ENCODE peak calls at places on chromosomes 6 and 20, in eight cellular contexts. One of them, this sample, is unnamed.

GRCh38 chr20:31663838-31664695 is 26.4 kb downstream of the COX4I2 start:
- DNase-seq in NCI-H2171 treated with DMSO at 0.1 percent for 48 hours: peak; percentile 27
- DNase-seq in M059J: no peak
- DNase-seq in GM04504: no peak
- DNase-seq in aorta: no peak
- DNase-seq in tibial artery: no peak
- DNase-seq in activated CD8-positive, alpha-beta memory T cell treated with anti-CD3 and anti-CD28 coated beads for 24 hours: no peak
- DNase-seq in lung: peak; percentile 41
- DNase-seq in this sample: no peak

GRCh38 chr6:22349051-22349450 is 52.2 kb upstream of the PRL start:
- DNase-seq in aorta: no peak
- DNase-seq in activated CD8-positive, alpha-beta memory T cell treated with anti-CD3 and anti-CD28 coated beads for 24 hours: no peak
- DNase-seq in tibial artery: no peak
- DNase-seq in GM04504: no peak
- DNase-seq in lung: no peak
- DNase-seq in M059J: no peak
- DNase-seq in NCI-H2171 treated with DMSO at 0.1 percent for 48 hours: no peak
- DNase-seq in this sample: no peak

GRCh38 chr20:39103732-39104131 is 141.6 kb downstream of the DHX35 start:
- DNase-seq in aorta: no peak
- DNase-seq in activated CD8-positive, alpha-beta memory T cell treated with anti-CD3 and anti-CD28 coated beads for 24 hours: no peak
- DNase-seq in NCI-H2171 treated with DMSO at 0.1 percent for 48 hours: no peak
- DNase-seq in GM04504: no peak
- DNase-seq in M059J: peak; percentile 29
- DNase-seq in lung: no peak
- DNase-seq in tibial artery: no peak
- DNase-seq in this sample: no peak

GRCh38 chr6:37580164-37580955 is 80.7 kb upstream of the CCDC167 start:
- DNase-seq in lung: no peak
- DNase-seq in M059J: peak; percentile 49
- DNase-seq in aorta: no peak
- DNase-seq in activated CD8-positive, alpha-beta memory T cell treated with anti-CD3 and anti-CD28 coated beads for 24 hours: no peak
- DNase-seq in NCI-H2171 treated with DMSO at 0.1 percent for 48 hours: no peak
- DNase-seq in tibial artery: no peak
- DNase-seq in GM04504: no peak
- DNase-seq in this sample: no peak

GRCh38 chr6:1614767-1615650 is 5.3 kb downstream of the FOXC1 start:
- DNase-seq in activated CD8-positive, alpha-beta memory T cell treated with anti-CD3 and anti-CD28 coated beads for 24 hours: no peak
- DNase-seq in lung: no peak
- DNase-seq in GM04504: no peak
- DNase-seq in M059J: no peak
- DNase-seq in tibial artery: peak; percentile 71
- DNase-seq in aorta: peak; percentile 74
- DNase-seq in NCI-H2171 treated with DMSO at 0.1 percent for 48 hours: no peak
- DNase-seq in this sample: no peak

GRCh38 chr6:46221221-46221793 is 50.5 kb upstream of the ENPP5 start:
- DNase-seq in NCI-H2171 treated with DMSO at 0.1 percent for 48 hours: peak; percentile 48
- DNase-seq in GM04504: no peak
- DNase-seq in M059J: peak; percentile 39
- DNase-seq in lung: no peak
- DNase-seq in aorta: no peak
- DNase-seq in tibial artery: no peak
- DNase-seq in activated CD8-positive, alpha-beta memory T cell treated with anti-CD3 and anti-CD28 coated beads for 24 hours: no peak
- DNase-seq in this sample: no peak

GRCh38 chr6:2765896-2766766 is 938 bp downstream of the WRNIP1 start:
- DNase-seq in GM04504: no peak
- DNase-seq in NCI-H2171 treated with DMSO at 0.1 percent for 48 hours: peak; percentile 56
- DNase-seq in lung: peak; percentile 41
- DNase-seq in activated CD8-positive, alpha-beta memory T cell treated with anti-CD3 and anti-CD28 coated beads for 24 hours: no peak
- DNase-seq in tibial artery: peak; percentile 76
- DNase-seq in M059J: peak; percentile 62
- DNase-seq in aorta: peak; percentile 69
- DNase-seq in this sample: peak; percentile 26

GRCh38 chr6:73308712-73309533 is 45.2 kb downstream of the DPPA5 start:
- DNase-seq in lung: no peak
- DNase-seq in aorta: no peak
- DNase-seq in NCI-H2171 treated with DMSO at 0.1 percent for 48 hours: no peak
- DNase-seq in GM04504: no peak
- DNase-seq in M059J: peak; percentile 52
- DNase-seq in activated CD8-positive, alpha-beta memory T cell treated with anti-CD3 and anti-CD28 coated beads for 24 hours: no peak
- DNase-seq in tibial artery: no peak
- DNase-seq in this sample: no peak

GRCh38 chr6:26532699-26533523 is 5.3 kb upstream of the HMGN4 start:
- DNase-seq in tibial artery: peak; percentile 93
- DNase-seq in GM04504: peak; percentile 83
- DNase-seq in NCI-H2171 treated with DMSO at 0.1 percent for 48 hours: peak; percentile 86
- DNase-seq in M059J: peak; percentile 96
- DNase-seq in lung: peak; percentile 91
- DNase-seq in activated CD8-positive, alpha-beta memory T cell treated with anti-CD3 and anti-CD28 coated beads for 24 hours: peak; percentile 100
- DNase-seq in aorta: peak; percentile 92
- DNase-seq in this sample: peak; percentile 92

GRCh38 chr6:34200340-34200971 is 36.2 kb upstream of the HMGA1 start:
- DNase-seq in activated CD8-positive, alpha-beta memory T cell treated with anti-CD3 and anti-CD28 coated beads for 24 hours: no peak
- DNase-seq in tibial artery: no peak
- DNase-seq in M059J: peak; percentile 25
- DNase-seq in GM04504: no peak
- DNase-seq in NCI-H2171 treated with DMSO at 0.1 percent for 48 hours: no peak
- DNase-seq in lung: no peak
- DNase-seq in aorta: no peak
- DNase-seq in this sample: no peak

GRCh38 chr20:57795347-57795697 is 85.5 kb upstream of the PMEPA1 start:
- DNase-seq in activated CD8-positive, alpha-beta memory T cell treated with anti-CD3 and anti-CD28 coated beads for 24 hours: no peak
- DNase-seq in aorta: no peak
- DNase-seq in M059J: peak; percentile 96
- DNase-seq in tibial artery: no peak
- DNase-seq in GM04504: peak; percentile 3
- DNase-seq in lung: no peak
- DNase-seq in NCI-H2171 treated with DMSO at 0.1 percent for 48 hours: no peak
- DNase-seq in this sample: no peak

GRCh38 chr6:20978176-20978614 is 443.9 kb downstream of the CDKAL1 start:
- DNase-seq in NCI-H2171 treated with DMSO at 0.1 percent for 48 hours: peak; percentile 31
- DNase-seq in tibial artery: no peak
- DNase-seq in aorta: no peak
- DNase-seq in M059J: no peak
- DNase-seq in activated CD8-positive, alpha-beta memory T cell treated with anti-CD3 and anti-CD28 coated beads for 24 hours: no peak
- DNase-seq in lung: no peak
- DNase-seq in GM04504: peak; percentile 66
- DNase-seq in this sample: no peak

GRCh38 chr6:17703256-17703694 is 3.5 kb downstream of the NUP153 start:
- DNase-seq in tibial artery: no peak
- DNase-seq in aorta: no peak
- DNase-seq in NCI-H2171 treated with DMSO at 0.1 percent for 48 hours: no peak
- DNase-seq in lung: no peak
- DNase-seq in activated CD8-positive, alpha-beta memory T cell treated with anti-CD3 and anti-CD28 coated beads for 24 hours: no peak
- DNase-seq in GM04504: peak; percentile 83
- DNase-seq in M059J: peak; percentile 97
- DNase-seq in this sample: peak; percentile 35

GRCh38 chr20:25040438-25040831 is 17.5 kb downstream of the ACSS1 start:
- DNase-seq in activated CD8-positive, alpha-beta memory T cell treated with anti-CD3 and anti-CD28 coated beads for 24 hours: no peak
- DNase-seq in NCI-H2171 treated with DMSO at 0.1 percent for 48 hours: no peak
- DNase-seq in aorta: peak; percentile 68
- DNase-seq in tibial artery: peak; percentile 83
- DNase-seq in lung: peak; percentile 71
- DNase-seq in M059J: peak; percentile 45
- DNase-seq in GM04504: no peak
- DNase-seq in this sample: peak; percentile 59

GRCh38 chr6:11358904-11359840 is 126.7 kb upstream of the NEDD9 start:
- DNase-seq in aorta: no peak
- DNase-seq in M059J: peak; percentile 30
- DNase-seq in GM04504: no peak
- DNase-seq in tibial artery: no peak
- DNase-seq in NCI-H2171 treated with DMSO at 0.1 percent for 48 hours: no peak
- DNase-seq in lung: no peak
- DNase-seq in activated CD8-positive, alpha-beta memory T cell treated with anti-CD3 and anti-CD28 coated beads for 24 hours: no peak
- DNase-seq in this sample: peak; percentile 36

GRCh38 chr6:114747995-114748625 is 405.3 kb upstream of the HS3ST5 start:
- DNase-seq in NCI-H2171 treated with DMSO at 0.1 percent for 48 hours: peak; percentile 49
- DNase-seq in M059J: peak; percentile 37
- DNase-seq in aorta: no peak
- DNase-seq in tibial artery: no peak
- DNase-seq in GM04504: peak; percentile 15
- DNase-seq in lung: peak; percentile 33
- DNase-seq in activated CD8-positive, alpha-beta memory T cell treated with anti-CD3 and anti-CD28 coated beads for 24 hours: no peak
- DNase-seq in this sample: no peak

GRCh38 chr6:144158133-144158532 is 7.8 kb downstream of the STX11 start:
- DNase-seq in NCI-H2171 treated with DMSO at 0.1 percent for 48 hours: no peak
- DNase-seq in aorta: no peak
- DNase-seq in lung: peak; percentile 69
- DNase-seq in activated CD8-positive, alpha-beta memory T cell treated with anti-CD3 and anti-CD28 coated beads for 24 hours: no peak
- DNase-seq in tibial artery: no peak
- DNase-seq in M059J: peak; percentile 96
- DNase-seq in GM04504: peak; percentile 83
- DNase-seq in this sample: peak; percentile 32

GRCh38 chr6:107064579-107065065 is 36.6 kb downstream of the MTRES1 start:
- DNase-seq in activated CD8-positive, alpha-beta memory T cell treated with anti-CD3 and anti-CD28 coated beads for 24 hours: no peak
- DNase-seq in GM04504: peak; percentile 36
- DNase-seq in M059J: peak; percentile 94
- DNase-seq in aorta: no peak
- DNase-seq in tibial artery: no peak
- DNase-seq in NCI-H2171 treated with DMSO at 0.1 percent for 48 hours: no peak
- DNase-seq in lung: peak; percentile 45
- DNase-seq in this sample: no peak

GRCh38 chr20:16518068-16518783 is 55.0 kb downstream of the KIF16B start:
- DNase-seq in lung: peak; percentile 43
- DNase-seq in GM04504: no peak
- DNase-seq in aorta: no peak
- DNase-seq in NCI-H2171 treated with DMSO at 0.1 percent for 48 hours: peak; percentile 84
- DNase-seq in activated CD8-positive, alpha-beta memory T cell treated with anti-CD3 and anti-CD28 coated beads for 24 hours: no peak
- DNase-seq in tibial artery: no peak
- DNase-seq in M059J: peak; percentile 56
- DNase-seq in this sample: no peak

GRCh38 chr6:34189806-34190503 is 44.1 kb upstream of the GRM4 start:
- DNase-seq in tibial artery: no peak
- DNase-seq in NCI-H2171 treated with DMSO at 0.1 percent for 48 hours: no peak
- DNase-seq in GM04504: no peak
- DNase-seq in M059J: no peak
- DNase-seq in activated CD8-positive, alpha-beta memory T cell treated with anti-CD3 and anti-CD28 coated beads for 24 hours: peak; percentile 72
- DNase-seq in aorta: peak; percentile 66
- DNase-seq in lung: no peak
- DNase-seq in this sample: no peak

GRCh38 chr20:63177785-63178444 is 38.0 kb downstream of the YTHDF1 start:
- DNase-seq in tibial artery: no peak
- DNase-seq in aorta: no peak
- DNase-seq in lung: no peak
- DNase-seq in M059J: no peak
- DNase-seq in NCI-H2171 treated with DMSO at 0.1 percent for 48 hours: peak; percentile 43
- DNase-seq in activated CD8-positive, alpha-beta memory T cell treated with anti-CD3 and anti-CD28 coated beads for 24 hours: no peak
- DNase-seq in GM04504: no peak
- DNase-seq in this sample: no peak

GRCh38 chr20:52025938-52026337 is 165.6 kb downstream of the ZFP64 start:
- DNase-seq in M059J: no peak
- DNase-seq in tibial artery: no peak
- DNase-seq in NCI-H2171 treated with DMSO at 0.1 percent for 48 hours: no peak
- DNase-seq in GM04504: no peak
- DNase-seq in lung: no peak
- DNase-seq in activated CD8-positive, alpha-beta memory T cell treated with anti-CD3 and anti-CD28 coated beads for 24 hours: no peak
- DNase-seq in aorta: no peak
- DNase-seq in this sample: no peak

GRCh38 chr6:129493396-129493902 is 216.5 kb downstream of the ARHGAP18 start:
- DNase-seq in tibial artery: no peak
- DNase-seq in aorta: no peak
- DNase-seq in NCI-H2171 treated with DMSO at 0.1 percent for 48 hours: no peak
- DNase-seq in GM04504: no peak
- DNase-seq in activated CD8-positive, alpha-beta memory T cell treated with anti-CD3 and anti-CD28 coated beads for 24 hours: no peak
- DNase-seq in M059J: peak; percentile 70
- DNase-seq in lung: no peak
- DNase-seq in this sample: no peak

GRCh38 chr6:33622456-33623431 is 1.6 kb downstream of the ITPR3 start:
- DNase-seq in activated CD8-positive, alpha-beta memory T cell treated with anti-CD3 and anti-CD28 coated beads for 24 hours: peak; percentile 58
- DNase-seq in GM04504: no peak
- DNase-seq in NCI-H2171 treated with DMSO at 0.1 percent for 48 hours: no peak
- DNase-seq in M059J: peak; percentile 81
- DNase-seq in aorta: no peak
- DNase-seq in lung: peak; percentile 50
- DNase-seq in tibial artery: peak; percentile 70
- DNase-seq in this sample: no peak

GRCh38 chr6:166656269-166657206 is 29.5 kb upstream of the RPS6KA2 start:
- DNase-seq in M059J: peak; percentile 19
- DNase-seq in NCI-H2171 treated with DMSO at 0.1 percent for 48 hours: peak; percentile 24
- DNase-seq in lung: no peak
- DNase-seq in tibial artery: no peak
- DNase-seq in aorta: no peak
- DNase-seq in activated CD8-positive, alpha-beta memory T cell treated with anti-CD3 and anti-CD28 coated beads for 24 hours: no peak
- DNase-seq in GM04504: no peak
- DNase-seq in this sample: no peak

GRCh38 chr6:31776961-31777666 is at the start of gene VWA7:
- DNase-seq in NCI-H2171 treated with DMSO at 0.1 percent for 48 hours: peak; percentile 64
- DNase-seq in tibial artery: peak; percentile 73
- DNase-seq in aorta: peak; percentile 70
- DNase-seq in lung: peak; percentile 78
- DNase-seq in GM04504: peak; percentile 28
- DNase-seq in M059J: peak; percentile 95
- DNase-seq in activated CD8-positive, alpha-beta memory T cell treated with anti-CD3 and anti-CD28 coated beads for 24 hours: peak; percentile 90
- DNase-seq in this sample: peak; percentile 90

GRCh38 chr6:77136086-77136485 is 327.2 kb downstream of the HTR1B start:
- DNase-seq in M059J: peak; percentile 11
- DNase-seq in GM04504: no peak
- DNase-seq in NCI-H2171 treated with DMSO at 0.1 percent for 48 hours: no peak
- DNase-seq in aorta: no peak
- DNase-seq in activated CD8-positive, alpha-beta memory T cell treated with anti-CD3 and anti-CD28 coated beads for 24 hours: no peak
- DNase-seq in lung: no peak
- DNase-seq in tibial artery: no peak
- DNase-seq in this sample: no peak

This sample was measured in uterus.